ENCODE peak calls at places on chromosomes 12 and 14, in four cellular contexts. R is psoas muscle, W is DMS 273 treated with DMSO at 0.1 percent for 48 hours, T is EL. L is an unnamed sample.
A peak's percentile ranks its signal among the peaks of the same experiment; 100 is the strongest.

GRCh38 chr12:126353604-126354003 is 1288.4 kb downstream of the AACS start:
- DNase-seq in R (no peak), W (no peak), T (no peak), L (no peak)

GRCh38 chr12:131314524-131315090 is 360.9 kb downstream of the ADGRD1 start:
- DNase-seq in R (no peak), W (no peak), T (no peak), L (no peak)

GRCh38 chr12:40793471-40793870 is 101.2 kb downstream of the CNTN1 start:
- DNase-seq in R (no peak), W (no peak), T (no peak), L (no peak)

GRCh38 chr14:89221109-89221508 is 195.9 kb downstream of the FOXN3 start:
- DNase-seq in R (no peak), W (no peak), T (peak; percentile 25), L (no peak)

GRCh38 chr14:59630281-59630963 is 53.8 kb upstream of the CCDC175 start:
- DNase-seq in R (no peak), W (no peak), T (peak; percentile 2), L (peak; percentile 24)

GRCh38 chr12:117649796-117650195 is 288.4 kb upstream of the NOS1 start:
- DNase-seq in R (no peak), W (no peak), T (no peak), L (no peak)

GRCh38 chr14:52119030-52119429 is 50.2 kb upstream of the NID2 start:
- DNase-seq in R (no peak), W (no peak), T (no peak), L (no peak)

GRCh38 chr12:83434600-83434999 is 747.9 kb downstream of the TMTC2 start:
- DNase-seq in R (no peak), W (no peak), T (no peak), L (no peak)

GRCh38 chr14:99534863-99535262 is 53.7 kb downstream of the CCNK start:
- DNase-seq in R (no peak), W (no peak), T (peak; percentile 26), L (no peak)

GRCh38 chr14:56100556-56100955 is 17.7 kb upstream of the PELI2 start:
- DNase-seq in R (no peak), W (no peak), T (peak; percentile 2), L (no peak)

GRCh38 chr12:46468159-46468558 is 95.6 kb upstream of the SLC38A2 start:
- DNase-seq in R (peak; percentile 55), W (no peak), T (no peak), L (no peak)

GRCh38 chr12:14264316-14264715 is 101.2 kb upstream of the ATF7IP start:
- DNase-seq in R (no peak), W (no peak), T (peak; percentile 38), L (no peak)

GRCh38 chr12:123859035-123859434 is 96.9 kb downstream of the DNAH10 start:
- DNase-seq in R (no peak), W (no peak), T (no peak), L (no peak)

GRCh38 chr12:13362260-13362841 is 165.8 kb downstream of the EMP1 start:
- DNase-seq in R (peak; percentile 50), W (no peak), T (peak; percentile 58), L (peak; percentile 88)

GRCh38 chr14:79552778-79553177 is 658.5 kb downstream of the DIO2 start:
- DNase-seq in R (no peak), W (no peak), T (peak; percentile 47), L (peak; percentile 92)

GRCh38 chr14:89695846-89696245 is 258.7 kb downstream of the EFCAB11 start:
- DNase-seq in R (no peak), W (no peak), T (no peak), L (no peak)

GRCh38 chr12:92503977-92504966 is 198.5 kb upstream of the PLEKHG7 start:
- DNase-seq in R (peak; percentile 27), W (no peak), T (no peak), L (no peak)

GRCh38 chr14:103194256-103195045 is 71.2 kb downstream of the TNFAIP2 start:
- DNase-seq in R (no peak), W (no peak), T (peak; percentile 71), L (no peak)

GRCh38 chr14:32939254-32940065 is 781 bp downstream of the NPAS3 start:
- DNase-seq in R (peak; percentile 79), W (no peak), T (peak; percentile 52), L (peak; percentile 41)

GRCh38 chr14:105092912-105093425 is 27.7 kb upstream of the GPR132 start:
- DNase-seq in R (peak; percentile 68), W (no peak), T (peak; percentile 68), L (peak; percentile 68)

GRCh38 chr12:49889361-49890095 is 14.2 kb downstream of the FAIM2 start:
- DNase-seq in R (no peak), W (no peak), T (no peak), L (no peak)

GRCh38 chr12:131063427-131063826 is 109.7 kb downstream of the ADGRD1 start:
- DNase-seq in R (no peak), W (no peak), T (no peak), L (no peak)

GRCh38 chr14:53882684-53883083 is 73.9 kb downstream of the BMP4 start:
- DNase-seq in R (no peak), W (no peak), T (no peak), L (no peak)

GRCh38 chr12:76318773-76319594 is 29.2 kb downstream of the BBS10 start:
- DNase-seq in R (no peak), W (no peak), T (peak; percentile 31), L (no peak)

GRCh38 chr12:5043589-5044419 is at the start of gene KCNA5:
- DNase-seq in R (no peak), W (no peak), T (no peak), L (no peak)

GRCh38 chr14:101363261-101363555 is 198.1 kb upstream of the DIO3 start:
- DNase-seq in R (no peak), W (no peak), T (no peak), L (no peak)

GRCh38 chr12:68613209-68613904 is 2.7 kb downstream of the RAP1B start:
- DNase-seq in R (no peak), W (no peak), T (no peak), L (no peak)

GRCh38 chr12:110543252-110543959 is 39.7 kb downstream of the PPTC7 start:
- DNase-seq in R (peak; percentile 90), W (peak; percentile 87), T (no peak), L (no peak)

GRCh38 chr14:95185452-95186392 is 28.4 kb upstream of the DICER1 start:
- DNase-seq in R (peak; percentile 35), W (no peak), T (peak; percentile 12), L (no peak)

GRCh38 chr12:119446459-119446858 is 111.9 kb downstream of the CCDC60 start:
- DNase-seq in R (no peak), W (no peak), T (peak; percentile 2), L (no peak)

GRCh38 chr12:30548203-30548602 is 147.5 kb downstream of the IPO8 start:
- DNase-seq in R (no peak), W (no peak), T (no peak), L (no peak)

GRCh38 chr12:68440068-68440581 is 108.0 kb upstream of the MDM1 start:
- DNase-seq in R (peak; percentile 18), W (no peak), T (peak; percentile 55), L (no peak)

GRCh38 chr12:111467092-111467861 is 61.6 kb downstream of the SH2B3 start:
- DNase-seq in R (no peak), W (no peak), T (no peak), L (no peak)

GRCh38 chr12:117080707-117081141 is 18.5 kb downstream of the TESC start:
- DNase-seq in R (no peak), W (peak; percentile 24), T (no peak), L (no peak)

GRCh38 chr14:23445773-23446172 is 10.3 kb upstream of the MYH7 start:
- DNase-seq in R (no peak), W (no peak), T (no peak), L (no peak)

GRCh38 chr14:87524011-87524410 is 469.0 kb downstream of the GALC start:
- DNase-seq in R (no peak), W (no peak), T (no peak), L (no peak)

GRCh38 chr12:68861890-68862289 is 53.9 kb downstream of the MDM2 start:
- DNase-seq in R (no peak), W (no peak), T (no peak), L (no peak)